ENCODE peak calls at places on chromosomes 13 and 19, in eight cellular contexts. Z is fibroblast of the aortic adventitia; I is cardiac muscle cell; E is SK-N-SH; U is PC-9; V is cardiac fibroblast; M is WERI-Rb-1; B is CD8-positive, alpha-beta T cell. N is an unnamed sample.

GRCh38 chr19:1000095-1000494 is at the start of gene GRIN3B:
- DNase-seq in V (peak; percentile 52), M (peak; percentile 90), U (peak; percentile 59), B (peak; percentile 60), Z (peak; percentile 38), E (peak; percentile 89), I (peak; percentile 50), N (peak; percentile 44)

GRCh38 chr13:24261566-24261965 is 47.8 kb upstream of the C1QTNF9 start:
- DNase-seq in Z (no peak), U (no peak), V (no peak), B (peak; percentile 44), E (no peak), I (no peak), M (no peak), N (no peak)

GRCh38 chr13:98674968-98675528 is 77.4 kb downstream of the SLC15A1 start:
- DNase-seq in Z (no peak), I (no peak), B (no peak), M (no peak), U (no peak), E (no peak), V (no peak), N (no peak)

GRCh38 chr13:33639640-33640080 is 178.3 kb upstream of the RFC3 start:
- DNase-seq in V (no peak), I (no peak), M (no peak), Z (no peak), B (no peak), U (no peak), E (no peak), N (no peak)

GRCh38 chr19:37999309-38000213 is 92.6 kb downstream of the SIPA1L3 start:
- DNase-seq in E (no peak), I (peak; percentile 97), V (peak; percentile 99), B (no peak), U (no peak), M (no peak), Z (peak; percentile 98), N (peak; percentile 97)

GRCh38 chr19:53545271-53546065 is 7.5 kb downstream of the ZNF331 start:
- DNase-seq in M (no peak), I (no peak), V (peak; percentile 59), U (peak; percentile 82), E (no peak), Z (peak; percentile 84), B (no peak), N (peak; percentile 90)

GRCh38 chr19:17796013-17796837 is 1.3 kb downstream of the B3GNT3 start:
- DNase-seq in I (no peak), V (no peak), U (peak; percentile 92), Z (no peak), M (no peak), E (no peak), B (no peak), N (no peak)

GRCh38 chr13:44331912-44332840 is 41.4 kb upstream of the SERP2 start:
- DNase-seq in B (no peak), Z (peak; percentile 99), V (peak; percentile 72), M (peak; percentile 71), U (no peak), E (peak; percentile 72), I (peak; percentile 97), N (peak; percentile 77)

GRCh38 chr19:54418030-54418929 is 3.0 kb downstream of the TTYH1 start:
- DNase-seq in Z (no peak), E (no peak), U (no peak), I (peak; percentile 73), M (no peak), B (peak; percentile 33), V (peak; percentile 52), N (peak; percentile 36)

GRCh38 chr13:39455534-39456175 is 147.3 kb downstream of the LHFPL6 start:
- DNase-seq in E (peak; percentile 19), U (no peak), V (peak; percentile 52), Z (no peak), I (peak; percentile 53), M (no peak), B (no peak), N (no peak)
- TF ChIP-seq CTCF in E (no peak), U (no peak), V (no peak), Z (no peak), I (no peak), M (no peak), B (no peak), N (no peak)

GRCh38 chr13:42571895-42572294 is 2.1 kb upstream of the TNFSF11 start:
- DNase-seq in Z (no peak), B (no peak), M (no peak), V (no peak), I (no peak), U (no peak), E (no peak), N (no peak)

GRCh38 chr13:42574011-42574410 is at the start of gene TNFSF11:
- DNase-seq in I (peak; percentile 33), Z (no peak), V (no peak), M (no peak), U (no peak), B (peak; percentile 13), E (peak; percentile 29), N (no peak)

GRCh38 chr13:42577538-42577937 is 3.6 kb downstream of the TNFSF11 start:
- DNase-seq in Z (no peak), V (no peak), M (no peak), I (no peak), B (no peak), U (no peak), E (no peak), N (no peak)

GRCh38 chr13:42575938-42576337 is 2.0 kb downstream of the TNFSF11 start:
- DNase-seq in U (no peak), M (no peak), Z (no peak), I (no peak), B (no peak), E (no peak), V (no peak), N (no peak)

GRCh38 chr13:42574435-42575311 is 721 bp downstream of the TNFSF11 start:
- DNase-seq in U (peak; percentile 3), M (no peak), I (peak; percentile 3), B (peak; percentile 41), Z (no peak), E (peak; percentile 25), V (no peak), N (no peak)
- H3K4me3 ChIP-seq in U (peak overlapping the region; percentile 42), M (no peak overlapping the region), I (peak overlapping the region; percentile 18), B (peak overlapping the region; percentile 53), Z (peak overlapping the region; percentile 55), E (peak overlapping the region; percentile 12), V (peak overlapping the region; percentile 47), N (no peak overlapping the region)

GRCh38 chr13:29434217-29434940 is 161.1 kb downstream of the SLC7A1 start:
- DNase-seq in U (no peak), M (no peak), B (no peak), E (peak; percentile 21), Z (no peak), I (no peak), V (no peak), N (no peak)

GRCh38 chr13:29436721-29437250 is 158.7 kb downstream of the SLC7A1 start:
- DNase-seq in B (no peak), E (no peak), V (no peak), U (no peak), M (no peak), I (no peak), Z (no peak), N (no peak)

GRCh38 chr13:29436291-29436690 is 159.2 kb downstream of the SLC7A1 start:
- DNase-seq in Z (peak; percentile 79), E (no peak), M (no peak), U (no peak), B (no peak), V (peak; percentile 85), I (peak; percentile 57), N (peak; percentile 70)

GRCh38 chr13:29438772-29439171 is 156.7 kb downstream of the SLC7A1 start:
- DNase-seq in M (no peak), B (no peak), I (peak; percentile 39), E (no peak), Z (peak; percentile 62), V (peak; percentile 37), U (no peak), N (no peak)

DNA sequence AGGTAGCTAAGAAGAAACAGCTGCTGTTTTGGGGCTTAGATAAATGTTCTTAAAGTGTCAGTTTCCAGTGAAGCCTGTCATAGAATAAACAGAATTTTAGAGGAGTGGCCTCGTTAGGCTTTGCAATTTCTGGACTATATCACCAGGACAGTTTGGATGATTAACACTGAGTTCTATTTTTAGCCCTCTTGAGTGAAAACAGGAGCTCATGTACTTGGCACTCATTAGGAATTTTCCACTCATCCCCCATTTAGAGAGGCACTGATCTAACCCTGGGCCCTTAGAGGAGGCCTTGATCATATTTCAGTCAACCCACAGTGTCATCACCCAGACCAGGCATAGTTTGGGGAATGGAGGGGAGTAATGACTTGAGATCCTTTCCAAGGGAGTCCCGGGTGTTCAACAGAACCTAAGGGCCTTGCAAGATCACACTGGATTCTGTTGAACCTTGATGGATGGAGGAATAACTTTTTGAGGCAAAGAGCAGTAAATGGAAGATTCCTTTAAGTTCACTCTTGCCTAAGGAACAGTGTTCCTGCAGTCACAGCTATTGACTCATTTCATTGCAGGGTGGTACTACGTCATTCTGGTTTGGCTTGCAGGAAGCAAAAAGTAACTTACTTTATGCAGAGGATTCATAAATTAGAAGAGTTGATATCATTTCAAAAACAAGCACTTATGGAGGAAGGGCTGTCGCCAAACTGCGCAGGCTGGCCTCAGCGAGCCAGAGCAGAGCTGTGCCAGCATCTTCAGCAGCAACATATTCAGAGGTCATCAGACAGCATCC is 160.2 kb downstream of the SLC7A1 start:
- DNase-seq in Z (peak; percentile 94), E (peak; percentile 20), B (no peak), V (peak; percentile 93), I (peak; percentile 92), U (no peak), M (no peak), N (peak; percentile 95)
- TF ChIP-seq CTCF in Z (no peak), E (no peak), B (no peak), V (no peak), I (no peak), U (no peak), M (no peak), N (no peak)

GRCh38 chr13:35856084-35856483 is 275.1 kb downstream of the DCLK1 start:
- DNase-seq in B (no peak), Z (no peak), V (no peak), M (no peak), U (no peak), I (no peak), E (no peak), N (no peak)

GRCh38 chr13:35855531-35856019 is 275.6 kb downstream of the DCLK1 start:
- DNase-seq in B (no peak), Z (no peak), I (no peak), E (no peak), V (peak; percentile 26), U (peak; percentile 76), M (no peak), N (peak; percentile 33)

GRCh38 chr13:35856721-35857346 is 274.3 kb downstream of the DCLK1 start:
- DNase-seq in E (no peak), M (no peak), B (no peak), V (peak; percentile 41), Z (no peak), I (no peak), U (no peak), N (no peak)

GRCh38 chr13:35851238-35851814 is 279.9 kb downstream of the DCLK1 start:
- DNase-seq in M (no peak), I (no peak), U (no peak), E (no peak), B (no peak), Z (no peak), V (no peak), N (no peak)

DNA sequence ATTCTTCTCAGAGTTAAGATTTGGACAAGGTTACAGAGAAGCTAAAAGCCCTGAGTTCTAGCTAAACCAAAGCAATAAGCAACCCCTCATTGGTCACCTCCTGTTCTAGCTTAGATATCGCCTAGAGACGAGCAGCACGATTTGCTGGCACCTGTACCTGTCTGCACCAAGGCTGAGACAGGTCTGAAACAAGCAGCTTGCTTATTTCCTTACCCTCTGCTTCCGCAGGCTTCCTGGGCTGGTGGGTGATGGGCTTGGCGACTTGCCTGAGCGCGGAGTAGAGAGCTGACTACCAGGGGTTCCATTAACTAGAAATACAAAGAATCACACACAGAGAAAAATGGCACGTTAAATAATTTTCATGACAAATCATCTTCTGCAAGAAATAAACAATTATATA is 276.9 kb downstream of the DCLK1 start:
- DNase-seq in B (no peak), U (no peak), Z (no peak), E (no peak), V (no peak), M (no peak), I (no peak), N (no peak)
- H3K4me3 ChIP-seq in B (no peak overlapping the region), U (no peak overlapping the region), Z (no peak overlapping the region), E (no peak overlapping the region), V (no peak overlapping the region), M (no peak overlapping the region), I (no peak overlapping the region), N (no peak overlapping the region)

N was measured in AG10803.